ENCODE peak calls at places on chromosomes 6 and 20, in four cellular contexts. P is natural killer cell, G is GM12865, W is colonic mucosa. Z is an unnamed sample.
A peak's percentile ranks its signal among the peaks of the same experiment; 100 is the strongest.

GRCh38 chr6:109299695-109300564 is 82.3 kb downstream of the CD164 start:
- DNase-seq in P (no peak), G (no peak), W (no peak), Z (no peak)

GRCh38 chr20:40265872-40266533 is 423.0 kb downstream of the MAFB start:
- DNase-seq in P (no peak), G (peak; percentile 3), W (peak; percentile 41), Z (peak; percentile 2)

GRCh38 chr6:170460606-170461005 is 92.5 kb downstream of the PSMB1 start:
- DNase-seq in P (no peak), G (no peak), W (no peak), Z (no peak)

GRCh38 chr20:396252-396618 is 11.9 kb upstream of the RBCK1 start:
- DNase-seq in P (no peak), G (no peak), W (no peak), Z (no peak)

GRCh38 chr20:58553841-58554240 is 38.6 kb upstream of the APCDD1L start:
- DNase-seq in P (no peak), G (no peak), W (no peak), Z (no peak)

GRCh38 chr6:7505196-7505699 is 36.2 kb upstream of the DSP start:
- DNase-seq in P (no peak), G (no peak), W (peak; percentile 85), Z (peak; percentile 25)

GRCh38 chr20:49281059-49281912 is 3.4 kb upstream of the ZNFX1 start:
- DNase-seq in P (no peak), G (peak; percentile 75), W (peak; percentile 44), Z (peak; percentile 31)

GRCh38 chr6:19465760-19466159 is 371.4 kb upstream of the ID4 start:
- DNase-seq in P (no peak), G (no peak), W (no peak), Z (no peak)

GRCh38 chr20:62354031-62354808 is 12.9 kb downstream of the LAMA5 start:
- DNase-seq in P (no peak), G (no peak), W (no peak), Z (no peak)

GRCh38 chr20:58973179-58973578 is 7.9 kb upstream of the NELFCD start:
- DNase-seq in P (no peak), G (no peak), W (no peak), Z (no peak)

GRCh38 chr6:52590634-52590985 is 13.8 kb upstream of the TRAM2 start:
- DNase-seq in P (no peak), G (no peak), W (no peak), Z (no peak)

GRCh38 chr6:24876496-24877465 is 59.0 kb downstream of the RIPOR2 start:
- DNase-seq in P (no peak), G (no peak), W (no peak), Z (no peak)

GRCh38 chr6:32111424-32112066 is 2.4 kb upstream of the TNXB start:
- DNase-seq in P (no peak), G (no peak), W (no peak), Z (no peak)

GRCh38 chr6:20693466-20694063 is 159.3 kb downstream of the CDKAL1 start:
- DNase-seq in P (no peak), G (no peak), W (no peak), Z (no peak)

GRCh38 chr6:45086685-45087084 is 241.4 kb upstream of the RUNX2 start:
- DNase-seq in P (no peak), G (no peak), W (no peak), Z (no peak)

GRCh38 chr20:36085686-36086267 is 68.8 kb upstream of the EPB41L1 start:
- DNase-seq in P (no peak), G (no peak), W (peak; percentile 80), Z (no peak)

GRCh38 chr6:9139762-9140161 is 704.4 kb upstream of the SLC35B3 start:
- DNase-seq in P (no peak), G (no peak), W (no peak), Z (no peak)

GRCh38 chr6:82057846-82058554 is 189.5 kb downstream of the IBTK start:
- DNase-seq in P (no peak), G (no peak), W (no peak), Z (no peak)

GRCh38 chr6:33126101-33126714 is 50.4 kb downstream of the HLA-DPB1 start:
- DNase-seq in P (peak; percentile 56), G (peak; percentile 69), W (peak; percentile 72), Z (peak; percentile 79)

GRCh38 chr6:136526196-136526930 is 23.9 kb downstream of the MAP7 start:
- DNase-seq in P (no peak), G (no peak), W (peak; percentile 44), Z (peak; percentile 51)

GRCh38 chr6:151096691-151097090 is 143.1 kb upstream of the AKAP12 start:
- DNase-seq in P (no peak), G (no peak), W (no peak), Z (no peak)

GRCh38 chr6:118663993-118664985 is 12.9 kb upstream of the CEP85L start:
- DNase-seq in P (no peak), G (no peak), W (no peak), Z (peak; percentile 34)

GRCh38 chr20:17612287-17612974 is 42.6 kb downstream of the DSTN start:
- DNase-seq in P (peak; percentile 67), G (no peak), W (no peak), Z (peak; percentile 30)

GRCh38 chr20:63321148-63321831 is 28.3 kb downstream of the COL20A1 start:
- DNase-seq in P (no peak), G (no peak), W (no peak), Z (no peak)

GRCh38 chr6:167706313-167707109 is 120.2 kb upstream of the AFDN start:
- DNase-seq in P (peak; percentile 29), G (peak; percentile 50), W (no peak), Z (peak; percentile 81)

GRCh38 chr6:43367245-43367984 is 2.0 kb downstream of the ZNF318 start:
- DNase-seq in P (no peak), G (no peak), W (no peak), Z (no peak)

GRCh38 chr6:88683734-88684133 is 279.7 kb downstream of the RNGTT start:
- DNase-seq in P (no peak), G (no peak), W (no peak), Z (no peak)

GRCh38 chr20:23823621-23824324 is 2.8 kb downstream of the CST2 start:
- DNase-seq in P (no peak), G (no peak), W (no peak), Z (no peak)

GRCh38 chr20:45096781-45097180 is 4.1 kb downstream of the KCNS1 start:
- DNase-seq in P (no peak), G (no peak), W (no peak), Z (no peak)

GRCh38 chr20:41178495-41178894 is 41.2 kb downstream of the PLCG1 start:
- DNase-seq in P (no peak), G (no peak), W (no peak), Z (no peak)

GRCh38 chr6:162509821-162510220 is 217.7 kb downstream of the PRKN start:
- DNase-seq in P (no peak), G (no peak), W (no peak), Z (no peak)

GRCh38 chr20:41696428-41696827 is 78.3 kb upstream of the CHD6 start:
- DNase-seq in P (no peak), G (no peak), W (no peak), Z (no peak)

GRCh38 chr6:109867009-109867969 is 110.8 kb upstream of the GPR6 start:
- DNase-seq in P (no peak), G (no peak), W (no peak), Z (no peak)

GRCh38 chr6:130853555-130854183 is 26.5 kb downstream of the SMLR1 start:
- DNase-seq in P (no peak), G (no peak), W (no peak), Z (no peak)

GRCh38 chr6:159110013-159110412 is 59.2 kb upstream of the FNDC1 start:
- DNase-seq in P (no peak), G (peak; percentile 67), W (no peak), Z (peak; percentile 51)

GRCh38 chr6:153412519-153412918 is 281.4 kb upstream of the RGS17 start:
- DNase-seq in P (no peak), G (no peak), W (no peak), Z (no peak)

GRCh38 chr20:42530855-42531674 is 658.6 kb downstream of the PTPRT start:
- DNase-seq in P (no peak), G (peak; percentile 39), W (no peak), Z (no peak)